ENCODE peak calls at places on chromosomes 12 and 14, in seven cellular contexts. T, P, A, X, N, Y and Q are unnamed samples.

GRCh38 chr14:50778757-50779483 is 52.0 kb downstream of the NIN start:
- DNase-seq in P (no peak), N (no peak), A (peak), X (no peak), T (peak), Y (no peak), Q (no peak)

GRCh38 chr12:10027311-10028099 is 3.0 kb upstream of the CLEC9A start:
- DNase-seq in Y (no peak), A (peak), X (no peak), N (no peak), P (no peak), T (peak), Q (no peak)

GRCh38 chr14:27056586-27056985 is 458.8 kb upstream of the NOVA1 start:
- DNase-seq in Y (no peak), T (no peak), X (no peak), A (no peak), P (no peak), N (no peak), Q (no peak)

GRCh38 chr12:57047981-57048380 is 1.9 kb downstream of the MYO1A start:
- DNase-seq in A (no peak), X (no peak), T (peak), P (no peak), N (no peak), Y (no peak), Q (no peak)

GRCh38 chr12:124411291-124411878 is 116.5 kb downstream of the RFLNA start:
- DNase-seq in X (no peak), A (peak), T (peak), P (no peak), N (no peak), Y (no peak), Q (no peak)

GRCh38 chr14:81903477-81903876 is 369.8 kb upstream of the SEL1L start:
- DNase-seq in Y (no peak), T (no peak), N (no peak), P (no peak), X (no peak), A (no peak), Q (no peak)

GRCh38 chr12:23564454-23564853 is 385.0 kb downstream of the SOX5 start:
- DNase-seq in N (no peak), P (no peak), T (no peak), Y (no peak), X (no peak), A (no peak), Q (no peak)

GRCh38 chr12:57755194-57755453 is 221 bp downstream of the MARCHF9 start:
- DNase-seq in A (no peak), X (no peak), T (no peak), P (no peak), N (no peak), Y (no peak), Q (no peak)

GRCh38 chr12:47216150-47216677 is 136.5 kb upstream of the AMIGO2 start:
- DNase-seq in P (peak), N (peak), A (no peak), Y (peak), X (no peak), T (no peak), Q (no peak)

GRCh38 chr14:105439710-105440553 is 20.3 kb downstream of the MTA1 start:
- DNase-seq in X (no peak), P (no peak), A (peak), T (no peak), Y (no peak), N (no peak), Q (no peak)